ENCODE peak calls at places on chromosomes 12 and 14, in ten cellular contexts. S, G, M, W, O, B, I, L, J and R are unnamed samples.
A peak's percentile ranks its signal among the peaks of the same experiment; 100 is the strongest.

GRCh38 chr14:80977103-80977728 is 21.8 kb downstream of the TSHR start:
- DNase-seq in W (no peak), G (no peak), J (no peak), O (no peak), M (no peak), L (no peak), I (no peak), S (no peak), B (no peak), R (no peak)

GRCh38 chr12:57230381-57231155 is 1.1 kb downstream of the SHMT2 start:
- DNase-seq in I (no peak), G (no peak), W (no peak), J (no peak), L (no peak), S (no peak), B (no peak), M (no peak), O (no peak), R (no peak)

GRCh38 chr14:87043667-87044200 is 949.2 kb downstream of the GALC start:
- DNase-seq in L (no peak), M (no peak), S (no peak), W (no peak), J (no peak), B (no peak), I (no peak), O (no peak), G (no peak), R (no peak)

GRCh38 chr14:55057919-55058318 is 6.5 kb downstream of the MAPK1IP1L start:
- DNase-seq in G (no peak), J (no peak), B (no peak), I (no peak), M (no peak), S (no peak), O (no peak), W (no peak), L (no peak), R (no peak)

GRCh38 chr12:15599266-15600037 is 189.7 kb downstream of the EPS8 start:
- DNase-seq in B (no peak), L (peak; percentile 25), M (peak; percentile 62), I (no peak), S (no peak), G (peak; percentile 28), W (no peak), O (peak; percentile 92), J (peak; percentile 54), R (no peak)

GRCh38 chr12:26233620-26234019 is 38.2 kb downstream of the SSPN start:
- DNase-seq in B (no peak), M (peak; percentile 32), J (no peak), O (peak; percentile 40), W (no peak), I (no peak), L (no peak), S (no peak), G (no peak), R (peak; percentile 15)

GRCh38 chr14:36281309-36281708 is 39.1 kb downstream of the MBIP start:
- DNase-seq in B (no peak), I (no peak), G (no peak), L (no peak), J (no peak), M (no peak), S (no peak), W (no peak), O (peak; percentile 4), R (no peak)

GRCh38 chr12:52253391-52254179 is 20.5 kb downstream of the KRT7 start:
- DNase-seq in O (no peak), I (peak; percentile 20), S (no peak), B (no peak), L (no peak), G (no peak), M (no peak), J (no peak), W (no peak), R (no peak)

GRCh38 chr12:11765817-11766794 is 116.6 kb downstream of the ETV6 start:
- DNase-seq in B (no peak), G (no peak), J (no peak), L (peak; percentile 73), I (peak; percentile 43), W (no peak), O (peak; percentile 70), S (no peak), M (no peak), R (peak; percentile 26)

GRCh38 chr14:61019537-61019936 is 38.5 kb downstream of the SLC38A6 start:
- DNase-seq in B (no peak), M (no peak), O (no peak), S (no peak), L (no peak), J (no peak), G (no peak), W (no peak), I (no peak), R (no peak)

GRCh38 chr14:32710351-32711102 is 228.2 kb upstream of the NPAS3 start:
- DNase-seq in J (no peak), O (peak; percentile 76), B (no peak), S (no peak), G (no peak), W (no peak), L (no peak), M (peak; percentile 66), I (no peak), R (no peak)

GRCh38 chr14:94903338-94903737 is 133.4 kb upstream of the GSC start:
- DNase-seq in B (no peak), W (no peak), G (no peak), O (no peak), I (no peak), L (no peak), S (no peak), M (no peak), J (no peak), R (no peak)

GRCh38 chr12:61546296-61546695 is 713.9 kb upstream of the USP15 start:
- DNase-seq in B (no peak), M (no peak), G (no peak), J (no peak), W (no peak), I (no peak), O (no peak), L (no peak), S (no peak), R (no peak)

GRCh38 chr12:125412506-125412905 is 347.3 kb downstream of the AACS start:
- DNase-seq in L (no peak), O (no peak), G (no peak), S (no peak), I (no peak), M (no peak), B (no peak), W (no peak), J (no peak), R (peak; percentile 23)

GRCh38 chr14:22549981-22550670 is 38.9 kb downstream of the DAD1 start:
- DNase-seq in W (no peak), I (no peak), M (peak; percentile 83), G (no peak), O (peak; percentile 66), J (no peak), B (peak; percentile 62), L (no peak), S (no peak), R (no peak)

GRCh38 chr12:117522559-117522958 is 161.1 kb upstream of the NOS1 start:
- DNase-seq in L (no peak), B (no peak), S (no peak), M (no peak), O (no peak), J (no peak), G (no peak), W (no peak), I (no peak), R (no peak)

GRCh38 chr12:69046372-69046771 is 113.4 kb upstream of the CPM start:
- DNase-seq in J (no peak), M (no peak), G (no peak), O (no peak), L (no peak), B (no peak), S (no peak), W (no peak), I (no peak), R (no peak)

GRCh38 chr12:102954143-102954542 is 3.3 kb upstream of the ASCL1 start:
- DNase-seq in O (no peak), G (no peak), M (no peak), W (no peak), J (no peak), I (no peak), L (no peak), B (no peak), S (no peak), R (no peak)

GRCh38 chr12:51368640-51369517 is 22.3 kb downstream of the GALNT6 start:
- DNase-seq in W (no peak), L (no peak), O (peak; percentile 61), I (peak; percentile 82), J (no peak), S (peak; percentile 53), G (no peak), M (peak; percentile 82), B (peak; percentile 89), R (no peak)

GRCh38 chr14:73324536-73324932 is 87.2 kb downstream of the PAPLN start:
- DNase-seq in S (no peak), J (no peak), M (no peak), W (no peak), L (no peak), I (no peak), G (no peak), B (no peak), O (no peak), R (no peak)

GRCh38 chr12:6335451-6336078 is 6.3 kb downstream of the TNFRSF1A start:
- DNase-seq in I (peak; percentile 84), M (peak; percentile 96), O (peak; percentile 92), S (peak; percentile 56), L (peak; percentile 84), B (peak; percentile 80), J (no peak), W (peak; percentile 81), G (peak; percentile 77), R (peak; percentile 54)

GRCh38 chr12:71556881-71557280 is 106.8 kb downstream of the ZFC3H1 start:
- DNase-seq in L (peak; percentile 86), O (peak; percentile 90), I (no peak), B (no peak), W (no peak), M (peak; percentile 91), S (no peak), G (no peak), J (no peak), R (no peak)

GRCh38 chr14:102586420-102587119 is 5.9 kb upstream of the RCOR1 start:
- DNase-seq in M (no peak), O (no peak), L (no peak), B (no peak), J (no peak), G (no peak), I (no peak), S (no peak), W (no peak), R (no peak)

GRCh38 chr12:1517007-1517406 is 77.4 kb downstream of the FBXL14 start:
- DNase-seq in O (peak; percentile 95), B (no peak), M (peak; percentile 28), S (no peak), J (no peak), L (peak; percentile 61), G (no peak), I (no peak), W (no peak), R (no peak)

GRCh38 chr12:71092290-71092689 is 65.5 kb downstream of the TSPAN8 start:
- DNase-seq in G (no peak), L (no peak), I (no peak), S (no peak), M (no peak), W (no peak), O (peak; percentile 20), B (no peak), J (no peak), R (no peak)

GRCh38 chr12:66467932-66468331 is 165.6 kb downstream of the HELB start:
- DNase-seq in O (peak; percentile 1), M (peak; percentile 28), J (no peak), G (no peak), W (no peak), I (no peak), B (no peak), L (no peak), S (no peak), R (no peak)

GRCh38 chr12:2795291-2796186 is 769 bp downstream of the FKBP4 start:
- DNase-seq in I (peak; percentile 87), O (peak; percentile 44), G (peak; percentile 77), J (peak; percentile 77), S (peak; percentile 65), W (peak; percentile 90), L (peak; percentile 95), B (peak; percentile 54), M (peak; percentile 71), R (peak; percentile 77)

GRCh38 chr12:12384601-12385321 is 27.9 kb downstream of the BORCS5 start:
- DNase-seq in J (no peak), L (no peak), S (no peak), I (peak; percentile 57), W (no peak), M (no peak), G (no peak), O (no peak), B (no peak), R (peak; percentile 13)